ENCODE peak calls at places on chromosomes 6 and 20, in six cellular contexts. Z is PC-3, M is coronary artery, G is heart right ventricle, H is fibroblast of mammary gland, K is lung. A is an unnamed sample.

GRCh38 chr6:106702451-106703110 is 73.2 kb downstream of the QRSL1 start:
- DNase-seq in Z (no peak), M (no peak), G (no peak), H (no peak), K (no peak), A (no peak)

GRCh38 chr6:43355862-43356590 is 13.4 kb downstream of the ZNF318 start:
- DNase-seq in Z (peak), M (no peak), G (no peak), H (no peak), K (no peak), A (no peak)

GRCh38 chr6:43089874-43090556 is 13.9 kb downstream of the PTK7 start:
- DNase-seq in Z (no peak), M (no peak), G (no peak), H (no peak), K (peak), A (no peak)

GRCh38 chr20:62918137-62918536 is 8.2 kb downstream of the DIDO1 start:
- DNase-seq in Z (no peak), M (no peak), G (no peak), H (no peak), K (no peak), A (no peak)

GRCh38 chr20:44618318-44618731 is 33.2 kb downstream of the ADA start:
- DNase-seq in Z (no peak), M (no peak), G (peak), H (no peak), K (no peak), A (no peak)

GRCh38 chr6:53483423-53484353 is 61.2 kb downstream of the GCLC start:
- DNase-seq in Z (peak), M (no peak), G (peak), H (peak), K (no peak), A (peak)

GRCh38 chr6:156657311-156657710 is 119.9 kb upstream of the ARID1B start:
- DNase-seq in Z (no peak), M (no peak), G (peak), H (no peak), K (no peak), A (no peak)

GRCh38 chr20:19304389-19304788 is 91.9 kb downstream of the SLC24A3 start:
- DNase-seq in Z (no peak), M (no peak), G (no peak), H (no peak), K (no peak), A (no peak)

GRCh38 chr6:1222426-1223311 is 89.2 kb upstream of the FOXQ1 start:
- DNase-seq in Z (no peak), M (no peak), G (peak), H (no peak), K (no peak), A (no peak)

GRCh38 chr20:22653641-22654040 is 69.3 kb upstream of the FOXA2 start:
- DNase-seq in Z (no peak), M (no peak), G (no peak), H (no peak), K (no peak), A (no peak)

GRCh38 chr20:19008497-19008896 is 194.9 kb downstream of the SCP2D1 start:
- DNase-seq in Z (peak), M (peak), G (no peak), H (no peak), K (no peak), A (no peak)

GRCh38 chr6:165661416-165662001 is 1.5 kb downstream of the PDE10A start:
- DNase-seq in Z (no peak), M (no peak), G (peak), H (no peak), K (no peak), A (no peak)
- H3K4me3 ChIP-seq in Z (peak), M (peak), G (peak), H (no peak), K (peak), A (peak)

DNA sequence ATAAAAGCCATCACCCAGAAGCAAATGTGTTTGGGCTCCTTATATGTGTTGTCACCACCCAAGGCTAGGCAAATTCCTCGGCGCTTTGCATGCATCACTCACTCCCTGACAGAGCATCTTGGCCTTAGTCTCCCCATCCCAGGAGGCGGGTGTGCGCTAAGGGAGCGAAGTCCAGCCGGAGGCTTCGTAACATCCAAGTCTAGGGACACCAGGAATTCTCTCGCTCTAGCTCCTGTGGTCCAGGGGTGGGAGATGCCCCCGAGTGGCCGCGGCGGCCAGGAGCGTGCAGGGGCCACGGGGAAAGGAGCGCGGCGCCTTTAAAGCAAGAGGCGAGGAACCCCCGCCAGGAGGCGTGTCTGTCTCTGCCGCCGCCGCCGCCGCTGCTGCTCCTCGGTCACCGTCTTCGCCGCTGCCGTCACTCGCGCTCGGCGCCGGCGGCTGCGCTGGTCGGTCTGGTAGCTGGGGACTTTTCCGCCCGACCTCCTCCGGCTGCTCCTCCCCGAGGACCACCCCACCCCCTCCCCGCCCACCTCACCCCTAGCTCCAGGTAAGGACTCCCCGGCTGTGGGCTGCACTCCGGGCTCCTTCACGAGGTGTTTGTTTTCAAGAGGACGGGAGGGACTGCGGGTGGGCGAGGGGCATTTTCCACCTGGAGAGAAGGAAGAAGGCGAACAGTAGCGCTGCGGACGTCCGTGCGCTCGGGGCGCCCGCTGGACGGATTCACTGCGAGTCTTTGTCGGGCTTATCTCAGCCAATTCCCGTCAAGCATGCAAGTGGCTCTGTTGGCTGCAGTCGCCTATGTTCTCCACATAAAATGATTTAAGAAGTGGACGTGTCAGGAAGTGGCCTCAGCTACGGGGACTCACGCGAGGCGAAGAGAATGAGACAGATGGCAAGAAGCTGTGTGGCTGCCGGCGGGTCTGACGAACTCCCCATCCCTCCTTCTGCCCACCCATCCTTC is at the start of gene GRIK2:
- DNase-seq in Z (peak), M (no peak), G (peak), H (peak), K (no peak), A (no peak)
- TF ChIP-seq CTCF in Z (peak), M (no peak), G (peak), H (no peak), K (no peak), A (peak)

GRCh38 chr6:143745160-143746133 is 67.7 kb downstream of the PHACTR2 start:
- DNase-seq in Z (peak), M (no peak), G (no peak), H (peak), K (peak), A (no peak)

GRCh38 chr6:143742955-143743255 is 65.1 kb downstream of the PHACTR2 start:
- DNase-seq in Z (no peak), M (no peak), G (no peak), H (no peak), K (no peak), A (no peak)

GRCh38 chr6:143742070-143742954 is 64.5 kb downstream of the PHACTR2 start:
- DNase-seq in Z (no peak), M (no peak), G (no peak), H (peak), K (no peak), A (no peak)

GRCh38 chr6:143744593-143745151 is 66.9 kb downstream of the PHACTR2 start:
- DNase-seq in Z (peak), M (no peak), G (no peak), H (peak), K (no peak), A (no peak)

GRCh38 chr6:143743256-143744166 is 65.7 kb downstream of the PHACTR2 start:
- DNase-seq in Z (no peak), M (no peak), G (no peak), H (no peak), K (no peak), A (no peak)
- H3K4me3 ChIP-seq in Z (no peak), M (peak), G (peak), H (no peak), K (no peak), A (peak)

GRCh38 chr20:9609892-9610502 is 95.6 kb downstream of the LAMP5 start:
- DNase-seq in Z (peak), M (no peak), G (no peak), H (peak), K (peak), A (no peak)
- TF ChIP-seq CTCF in Z (peak), M (peak), G (peak), H (peak), K (peak), A (peak)

GRCh38 chr6:169933839-169934698 is 182.6 kb downstream of the ERMARD start:
- DNase-seq in Z (peak), M (peak), G (peak), H (peak), K (peak), A (peak)
- H3K4me3 ChIP-seq in Z (no peak), M (peak), G (peak), H (no peak), K (no peak), A (no peak)

DNA sequence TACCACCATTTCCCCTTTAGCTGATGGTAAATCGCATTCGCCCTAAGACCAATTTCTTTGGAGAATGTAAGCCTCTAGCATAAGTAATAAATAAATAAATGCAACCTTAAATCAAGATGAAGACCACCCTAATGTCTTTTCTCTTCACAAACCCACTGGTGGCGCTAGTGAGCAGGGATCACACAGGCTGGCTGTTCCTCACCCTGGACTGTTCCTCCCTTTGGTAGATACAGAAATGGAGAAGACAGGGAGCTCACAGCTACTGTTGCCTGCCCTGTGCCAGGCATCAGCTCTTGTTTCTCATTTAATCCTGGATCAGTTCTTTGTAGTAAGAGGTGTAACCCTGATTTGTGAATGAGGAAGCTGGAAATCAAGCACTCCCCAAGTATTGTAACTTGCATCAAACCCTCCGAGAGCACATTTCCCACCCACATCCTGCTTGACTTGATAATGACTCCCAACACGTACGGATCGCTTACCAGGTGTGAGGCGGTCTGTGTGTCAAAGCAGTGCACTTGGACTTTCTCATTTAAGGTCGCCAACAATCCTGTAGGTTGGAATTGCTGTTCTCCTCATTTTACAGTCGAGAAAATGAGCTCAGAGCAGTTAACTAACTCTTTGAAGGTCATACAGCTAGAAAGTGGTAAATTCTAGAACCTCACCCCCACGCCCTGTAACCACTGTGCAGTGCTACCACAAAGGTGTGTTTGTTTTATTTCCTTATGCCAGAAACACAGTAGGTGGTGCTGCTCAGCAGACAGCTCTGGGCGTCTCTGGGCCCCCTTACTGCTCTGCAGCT is 236.2 kb downstream of the TSHZ2 start:
- DNase-seq in Z (no peak), M (no peak), G (no peak), H (no peak), K (no peak), A (no peak)
- TF ChIP-seq CTCF in Z (peak), M (no peak), G (no peak), H (peak), K (no peak), A (no peak)

A was measured in vagina.